ENCODE peak calls at places on chromosomes 6 and 20, in ten cellular contexts. G, P, S, Y, B, K, J, W, O and M are unnamed samples. For H3K9me3, the result is how much of the 10 kb centered on the place peaks cover.

GRCh38 chr6:7126759-7127158 is 19.0 kb downstream of the RREB1 start:
- DNase-seq in J (no peak), Y (no peak), P (no peak), W (no peak), K (no peak), G (no peak), B (no peak), S (no peak), O (no peak), M (no peak)

GRCh38 chr6:110613356-110613755 is 136.9 kb upstream of the SLC22A16 start:
- DNase-seq in B (no peak), O (no peak), J (no peak), P (no peak), W (no peak), Y (no peak), K (no peak), G (no peak), S (no peak), M (no peak)

GRCh38 chr6:135458051-135458450 is 39.5 kb downstream of the AHI1 start:
- DNase-seq in W (no peak), K (no peak), G (peak), S (no peak), O (no peak), P (no peak), B (no peak), Y (no peak), J (no peak), M (no peak)

GRCh38 chr6:142258305-142258704 is 43.5 kb upstream of the ADGRG6 start:
- DNase-seq in P (no peak), W (no peak), Y (no peak), K (no peak), G (no peak), B (no peak), S (no peak), O (no peak), J (no peak), M (no peak)

GRCh38 chr6:3326981-3327380 is 68.2 kb downstream of the PSMG4 start:
- DNase-seq in O (no peak), P (no peak), Y (no peak), B (no peak), W (no peak), J (no peak), G (no peak), K (no peak), S (no peak), M (no peak)

GRCh38 chr6:52617087-52617486 is 40.2 kb upstream of the TRAM2 start:
- DNase-seq in P (no peak), G (no peak), O (no peak), W (no peak), S (no peak), B (no peak), J (peak), Y (no peak), K (no peak), M (no peak)

GRCh38 chr6:68638225-68638900 is 3.3 kb downstream of the ADGRB3 start:
- DNase-seq in O (peak), J (peak), K (peak), S (no peak), W (no peak), G (peak), B (peak), Y (no peak), P (no peak), M (no peak)

GRCh38 chr6:116405147-116405546 is 34.4 kb downstream of the DSE start:
- DNase-seq in P (no peak), G (no peak), W (no peak), K (peak), J (peak), B (no peak), Y (no peak), S (no peak), O (no peak), M (no peak)

GRCh38 chr6:31778999-31779885 is 2.1 kb upstream of the VWA7 start:
- DNase-seq in G (no peak), Y (no peak), J (no peak), O (no peak), S (no peak), P (no peak), K (no peak), W (no peak), B (no peak), M (no peak)

GRCh38 chr6:67131827-67132226 is 1424.8 kb upstream of the EYS start:
- DNase-seq in W (no peak), O (no peak), K (no peak), Y (no peak), S (no peak), P (no peak), J (peak), B (no peak), G (no peak), M (peak)

GRCh38 chr6:110875548-110876169 is 1.1 kb downstream of the AMD1 start:
- DNase-seq in K (peak), P (no peak), Y (peak), W (peak), J (peak), G (peak), B (peak), O (peak), S (no peak), M (peak)

GRCh38 chr6:157845493-157846259 is 22.6 kb downstream of the SNX9 start:
- DNase-seq in O (no peak), K (no peak), B (no peak), G (no peak), W (no peak), Y (no peak), P (no peak), S (no peak), J (no peak), M (no peak)

GRCh38 chr6:115882771-115883170 is 177.9 kb downstream of the FRK start:
- DNase-seq in P (no peak), K (no peak), W (no peak), B (no peak), S (no peak), Y (no peak), O (no peak), G (no peak), J (no peak), M (no peak)

GRCh38 chr6:53979468-53980067 is 131.7 kb upstream of the MLIP start:
- DNase-seq in K (no peak), Y (no peak), G (no peak), O (peak), J (peak), P (no peak), W (no peak), S (peak), B (no peak), M (no peak)

GRCh38 chr6:21264288-21264818 is 329.2 kb upstream of the SOX4 start:
- DNase-seq in W (no peak), O (no peak), P (no peak), B (no peak), J (no peak), Y (no peak), S (no peak), K (no peak), G (no peak), M (no peak)

GRCh38 chr6:25389501-25389900 is 110.3 kb downstream of the CARMIL1 start:
- DNase-seq in J (peak), K (no peak), S (no peak), P (no peak), B (no peak), W (no peak), G (no peak), Y (no peak), O (no peak), M (no peak)

GRCh38 chr6:14658909-14659561 is 541.5 kb downstream of the CD83 start:
- DNase-seq in O (no peak), P (no peak), Y (no peak), J (no peak), S (no peak), K (no peak), B (no peak), W (no peak), G (no peak), M (no peak)

GRCh38 chr20:32966382-32966781 is 37.9 kb downstream of the SUN5 start:
- DNase-seq in J (no peak), K (no peak), P (no peak), O (no peak), B (no peak), S (no peak), Y (no peak), G (no peak), W (no peak), M (no peak)

GRCh38 chr6:27452496-27452897 is 20.4 kb downstream of the ZNF184 start:
- DNase-seq in O (peak), Y (no peak), J (peak), G (no peak), P (no peak), S (no peak), K (no peak), B (no peak), W (no peak), M (no peak)
- H3K9me3 ChIP-seq in O (half or more), Y (half or more), J (under half), G (half or more), P (half or more), S (half or more), K (half or more), B (under half), W (half or more), M (half or more)

GRCh38 chr20:41570552-41570951 is 47.6 kb downstream of the CHD6 start:
- DNase-seq in K (no peak), S (no peak), W (no peak), B (no peak), J (no peak), O (no peak), P (no peak), Y (no peak), G (no peak), M (no peak)

GRCh38 chr20:41573955-41574354 is 44.2 kb downstream of the CHD6 start:
- DNase-seq in B (no peak), S (no peak), K (no peak), W (no peak), O (no peak), P (no peak), G (no peak), J (no peak), Y (no peak), M (no peak)

GRCh38 chr20:41571006-41571405 is 47.2 kb downstream of the CHD6 start:
- DNase-seq in K (no peak), J (no peak), O (no peak), P (no peak), G (no peak), S (no peak), Y (no peak), W (no peak), B (no peak), M (no peak)

GRCh38 chr20:41574802-41575389 is 43.3 kb downstream of the CHD6 start:
- DNase-seq in K (no peak), J (no peak), Y (no peak), O (no peak), P (no peak), B (no peak), G (no peak), S (no peak), W (no peak), M (no peak)

DNA sequence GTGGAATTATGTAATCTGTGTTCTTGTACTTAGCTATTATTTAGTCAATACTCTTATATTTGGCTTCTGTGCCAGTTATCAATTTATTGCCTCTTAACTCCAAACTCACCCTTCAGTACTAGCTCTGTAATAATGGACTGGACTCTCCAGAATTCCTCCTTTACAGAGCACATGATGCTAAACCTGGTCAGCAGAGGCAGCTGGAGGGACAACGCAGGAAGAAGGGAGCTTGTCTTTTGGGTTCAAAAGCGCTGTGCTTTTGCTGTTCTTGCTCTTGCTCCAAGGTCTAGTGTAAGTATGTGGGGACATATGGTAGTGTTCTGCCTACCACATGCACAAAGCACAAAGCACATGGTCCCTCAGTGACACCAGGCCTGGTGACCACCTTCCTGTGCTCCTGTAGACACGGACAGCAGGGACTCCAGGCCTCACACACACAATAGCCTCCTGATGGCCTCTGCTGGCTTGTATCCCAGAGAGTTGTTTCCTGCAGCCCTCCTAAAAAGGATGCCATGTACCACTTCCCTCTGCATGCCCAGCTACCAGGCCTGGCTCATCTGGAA is 46.1 kb downstream of the CHD6 start:
- DNase-seq in J (no peak), O (no peak), W (no peak), S (no peak), Y (no peak), K (no peak), G (no peak), B (no peak), P (no peak), M (no peak)
- H3K9me3 ChIP-seq in J (under half), O (under half), W (under half), S (under half), Y (under half), K (under half), G (under half), B (under half), P (under half), M (under half)

GRCh38 chr6:168376120-168376519 is 56.5 kb upstream of the DACT2 start:
- DNase-seq in S (no peak), G (no peak), J (no peak), W (no peak), O (no peak), B (no peak), Y (no peak), P (no peak), K (no peak), M (no peak)

GRCh38 chr6:168377481-168377850 is 57.9 kb upstream of the DACT2 start:
- DNase-seq in J (no peak), K (no peak), W (no peak), B (no peak), Y (no peak), G (peak), O (no peak), P (no peak), S (no peak), M (no peak)

GRCh38 chr6:168376811-168377480 is 57.4 kb upstream of the DACT2 start:
- DNase-seq in O (no peak), B (no peak), K (no peak), J (no peak), S (no peak), G (peak), W (no peak), Y (no peak), P (no peak), M (no peak)

GRCh38 chr6:168380956-168381605 is 59.9 kb upstream of the SMOC2 start:
- DNase-seq in O (no peak), P (no peak), G (no peak), K (no peak), B (no peak), W (no peak), J (no peak), Y (no peak), S (no peak), M (no peak)

GRCh38 chr6:168377856-168378832 is 58.6 kb upstream of the DACT2 start:
- DNase-seq in S (no peak), W (no peak), Y (no peak), G (peak), O (no peak), B (no peak), P (no peak), K (no peak), J (no peak), M (no peak)
- H3K9me3 ChIP-seq in S (under half), W (under half), Y (under half), G (under half), O (under half), B (under half), P (under half), K (under half), J (under half), M (under half)

GRCh38 chr6:170003027-170003426 is 251.6 kb downstream of the ERMARD start:
- DNase-seq in P (no peak), S (no peak), K (no peak), O (no peak), B (no peak), Y (no peak), W (no peak), J (no peak), G (no peak), M (no peak)
- H3K9me3 ChIP-seq in P (under half), S (under half), K (under half), O (under half), B (under half), Y (under half), W (under half), J (under half), G (under half), M (under half)

DNA sequence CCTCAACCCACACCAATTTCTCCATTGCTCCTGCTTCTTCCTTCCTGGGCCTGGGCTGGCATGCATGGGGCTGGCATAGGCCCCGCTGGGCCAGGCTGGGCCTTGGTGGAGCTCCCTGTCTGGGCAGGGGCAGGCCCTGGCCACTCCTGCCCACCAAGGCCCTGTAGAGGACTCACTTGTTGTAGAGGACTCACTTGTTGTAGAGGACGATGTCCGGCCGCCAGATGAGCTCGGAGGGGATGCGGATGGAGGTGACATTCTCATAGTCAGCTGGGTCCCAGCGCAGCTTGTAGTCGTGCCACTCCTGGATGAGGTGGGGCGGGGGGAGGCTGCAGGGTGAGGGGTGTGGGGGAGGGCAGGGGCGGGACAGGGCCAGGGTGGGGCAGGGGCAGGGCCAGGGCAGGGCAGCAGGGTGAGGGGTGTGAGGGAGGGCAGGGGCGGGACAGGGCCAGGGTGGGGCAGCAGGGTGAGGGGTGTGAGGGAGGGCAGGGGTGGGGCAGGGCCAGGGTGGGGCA is 5.3 kb downstream of the CHRNA4 start:
- DNase-seq in G (no peak), Y (no peak), S (no peak), B (peak), K (no peak), P (no peak), J (no peak), W (no peak), O (no peak), M (no peak)
- H3K9me3 ChIP-seq in G (under half), Y (under half), S (under half), B (under half), K (under half), P (under half), J (under half), W (under half), O (under half), M (under half)

GRCh38 chr6:13605634-13606033 is 9.5 kb upstream of the NOL7 start:
- DNase-seq in S (no peak), K (no peak), B (no peak), W (no peak), G (no peak), P (no peak), O (no peak), J (no peak), Y (no peak), M (no peak)
- H3K9me3 ChIP-seq in S (under half), K (under half), B (under half), W (under half), G (under half), P (under half), O (under half), J (under half), Y (under half), M (under half)

DNA sequence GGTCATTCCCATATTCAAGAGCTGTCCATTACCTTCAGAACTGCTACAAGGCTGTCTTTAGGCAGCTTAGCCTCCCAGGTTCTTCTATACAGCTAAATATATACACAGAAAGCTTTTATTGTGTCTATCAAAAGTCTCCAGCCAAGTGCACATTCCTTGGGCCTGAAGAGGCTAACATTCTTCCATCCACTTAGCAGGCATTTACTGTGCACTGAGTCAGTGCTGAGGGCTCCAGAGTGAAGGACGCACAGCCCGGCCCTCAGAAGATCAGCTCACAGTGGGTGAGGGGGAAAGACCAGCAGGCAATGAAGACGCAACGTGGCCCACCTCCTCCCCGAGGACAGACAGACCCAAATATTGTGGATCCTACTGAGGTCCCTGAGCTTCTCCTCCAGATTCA is 569.9 kb downstream of the CDH26 start:
- DNase-seq in B (no peak), Y (no peak), G (no peak), S (no peak), O (no peak), J (no peak), K (no peak), W (no peak), P (no peak), M (no peak)
- H3K9me3 ChIP-seq in B (under half), Y (under half), G (under half), S (under half), O (under half), J (under half), K (under half), W (under half), P (under half), M (under half)

GRCh38 chr6:40205801-40206200 is 271.5 kb upstream of the MOCS1 start:
- DNase-seq in K (no peak), G (no peak), J (no peak), O (no peak), B (no peak), S (no peak), P (no peak), Y (no peak), W (no peak), M (no peak)
- H3K9me3 ChIP-seq in K (under half), G (under half), J (under half), O (under half), B (under half), S (under half), P (under half), Y (under half), W (under half), M (under half)

DNA sequence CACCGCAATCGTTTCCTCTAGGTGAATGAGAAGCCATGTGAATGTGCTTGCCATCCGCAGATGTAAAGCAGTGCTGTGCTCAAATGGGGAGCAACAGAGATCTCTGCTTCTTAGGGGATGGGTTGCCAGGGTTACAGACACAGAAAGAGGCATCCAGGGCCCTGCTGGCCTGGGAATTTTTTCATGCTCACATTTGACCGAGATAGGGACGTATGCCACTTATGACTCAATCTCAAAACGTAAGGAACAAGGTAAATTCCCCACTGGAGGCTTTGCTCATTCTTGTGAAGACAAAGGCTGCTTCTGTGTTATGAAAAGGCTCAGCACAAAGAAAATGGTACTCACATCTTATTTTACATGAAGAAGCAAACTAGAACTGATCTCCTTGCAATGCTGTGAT is 11.0 kb downstream of the C6orf118 start:
- DNase-seq in W (no peak), Y (no peak), P (no peak), G (no peak), J (no peak), B (no peak), K (no peak), S (no peak), O (no peak), M (no peak)
- H3K9me3 ChIP-seq in W (under half), Y (under half), P (under half), G (under half), J (under half), B (under half), K (under half), S (under half), O (under half), M (under half)